ENCODE peak calls at places on chromosomes 3 and 15, in four cellular contexts. M is HepG2, I is K562, F is GM12878. O is an unnamed sample.

GRCh38 chr15:31869640-31870335 is 160.5 kb upstream of the CHRNA7 start:
- DNase-seq in M (no peak), F (no peak), I (no peak), O (no peak)

GRCh38 chr3:147702499-147702898 is 293.3 kb downstream of the ZIC1 start:
- DNase-seq in M (no peak), F (no peak), I (no peak), O (no peak)

GRCh38 chr3:65660000-65660598 is 378.6 kb downstream of the MAGI1 start:
- DNase-seq in M (peak), I (no peak), F (no peak), O (no peak)

GRCh38 chr3:106184540-106185457 is 316.0 kb upstream of the CBLB start:
- DNase-seq in F (peak), M (no peak), I (no peak), O (no peak)

GRCh38 chr15:60673918-60674558 is 195.1 kb upstream of the ICE2 start:
- DNase-seq in F (no peak), M (peak), I (peak), O (peak)

GRCh38 chr15:38332711-38333110 is 80.1 kb downstream of the SPRED1 start:
- DNase-seq in M (no peak), I (no peak), F (no peak), O (no peak)

GRCh38 chr15:68389041-68389930 is 42.7 kb downstream of the ITGA11 start:
- DNase-seq in F (no peak), I (no peak), M (no peak), O (no peak)

GRCh38 chr3:156978471-156978961 is 152.4 kb downstream of the LEKR1 start:
- DNase-seq in M (no peak), I (no peak), F (peak), O (no peak)

GRCh38 chr3:12188328-12188648 is 29.6 kb upstream of the TIMP4 start:
- DNase-seq in F (no peak), M (no peak), I (no peak), O (no peak)

GRCh38 chr15:30992073-30992363 is 590 bp upstream of the MTMR10 start:
- DNase-seq in M (peak), I (no peak), F (no peak), O (no peak)

GRCh38 chr15:81400640-81401236 is 26.7 kb upstream of the TMC3 start:
- DNase-seq in F (peak), M (peak), I (peak), O (peak)

GRCh38 chr3:131789188-131789587 is 245.6 kb downstream of the CPNE4 start:
- DNase-seq in I (no peak), F (no peak), M (no peak), O (no peak)

GRCh38 chr3:131786386-131786785 is 248.4 kb downstream of the CPNE4 start:
- DNase-seq in M (no peak), I (no peak), F (no peak), O (no peak)
- TF ChIP-seq POLR2A in M (no peak), I (no peak), F (no peak), O (no peak)

GRCh38 chr15:41510728-41511127 is 2.9 kb downstream of the LTK start:
- DNase-seq in F (no peak), M (no peak), I (no peak), O (no peak)

GRCh38 chr15:41506796-41507341 is 6.8 kb downstream of the LTK start:
- DNase-seq in I (no peak), M (no peak), F (no peak), O (no peak)

GRCh38 chr15:41505776-41506175 is 7.9 kb downstream of the LTK start:
- DNase-seq in M (no peak), I (no peak), F (no peak), O (no peak)

GRCh38 chr15:41504751-41505492 is 8.7 kb downstream of the LTK start:
- DNase-seq in F (no peak), I (no peak), M (no peak), O (no peak)

GRCh38 chr15:41507820-41508290 is 5.8 kb downstream of the LTK start:
- DNase-seq in M (no peak), F (no peak), I (no peak), O (no peak)
- TF ChIP-seq MYC in M (no peak), F (no peak), I (no peak), O (no peak)

DNA sequence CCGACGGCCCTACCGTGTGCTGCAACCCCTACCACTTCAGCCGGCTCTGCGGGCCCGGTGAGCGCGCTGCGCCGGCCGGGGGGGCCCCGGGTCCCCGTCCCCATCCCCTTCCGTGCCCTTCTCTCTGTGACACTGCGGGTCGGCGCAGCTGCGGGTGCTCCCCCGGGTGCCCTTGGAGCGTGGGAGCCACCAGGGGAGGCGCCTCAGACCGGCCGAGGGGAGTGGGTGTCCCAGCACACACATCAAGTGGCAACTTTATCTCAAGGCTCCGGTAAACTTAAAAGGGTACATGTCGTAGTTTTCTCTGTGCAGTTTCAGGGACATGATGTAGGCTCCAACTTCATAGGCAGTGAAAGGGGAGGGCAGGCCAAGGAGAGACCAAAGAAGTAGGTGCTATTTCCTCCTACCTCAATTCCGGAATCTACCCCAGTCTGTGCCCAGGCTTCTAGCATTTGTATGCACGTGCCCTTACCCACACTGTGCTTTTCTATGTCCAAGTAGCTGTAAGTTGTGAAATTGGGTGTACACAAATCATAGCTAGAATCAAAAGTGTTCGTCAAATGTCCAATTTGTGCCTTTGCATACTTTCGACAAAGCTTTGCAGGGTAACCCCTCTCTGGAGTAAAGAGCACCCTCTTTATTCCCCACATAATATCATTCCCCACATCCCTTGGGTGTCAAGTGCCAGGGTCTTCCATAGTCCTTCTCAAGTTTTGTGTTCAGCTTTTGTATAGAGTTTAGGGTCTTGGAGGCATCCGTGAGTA is 2.2 kb downstream of the SMAD6 start:
- DNase-seq in F (no peak), I (no peak), M (no peak), O (no peak)
- TF ChIP-seq EZH2 in F (no peak), I (no peak), M (no peak), O (no peak)

GRCh38 chr3:196502775-196503181 is 790 bp downstream of the RNF168 start:
- DNase-seq in M (peak), I (peak), F (no peak), O (peak)
- TF ChIP-seq POLR2A in M (no peak), I (no peak), F (no peak), O (no peak)

DNA sequence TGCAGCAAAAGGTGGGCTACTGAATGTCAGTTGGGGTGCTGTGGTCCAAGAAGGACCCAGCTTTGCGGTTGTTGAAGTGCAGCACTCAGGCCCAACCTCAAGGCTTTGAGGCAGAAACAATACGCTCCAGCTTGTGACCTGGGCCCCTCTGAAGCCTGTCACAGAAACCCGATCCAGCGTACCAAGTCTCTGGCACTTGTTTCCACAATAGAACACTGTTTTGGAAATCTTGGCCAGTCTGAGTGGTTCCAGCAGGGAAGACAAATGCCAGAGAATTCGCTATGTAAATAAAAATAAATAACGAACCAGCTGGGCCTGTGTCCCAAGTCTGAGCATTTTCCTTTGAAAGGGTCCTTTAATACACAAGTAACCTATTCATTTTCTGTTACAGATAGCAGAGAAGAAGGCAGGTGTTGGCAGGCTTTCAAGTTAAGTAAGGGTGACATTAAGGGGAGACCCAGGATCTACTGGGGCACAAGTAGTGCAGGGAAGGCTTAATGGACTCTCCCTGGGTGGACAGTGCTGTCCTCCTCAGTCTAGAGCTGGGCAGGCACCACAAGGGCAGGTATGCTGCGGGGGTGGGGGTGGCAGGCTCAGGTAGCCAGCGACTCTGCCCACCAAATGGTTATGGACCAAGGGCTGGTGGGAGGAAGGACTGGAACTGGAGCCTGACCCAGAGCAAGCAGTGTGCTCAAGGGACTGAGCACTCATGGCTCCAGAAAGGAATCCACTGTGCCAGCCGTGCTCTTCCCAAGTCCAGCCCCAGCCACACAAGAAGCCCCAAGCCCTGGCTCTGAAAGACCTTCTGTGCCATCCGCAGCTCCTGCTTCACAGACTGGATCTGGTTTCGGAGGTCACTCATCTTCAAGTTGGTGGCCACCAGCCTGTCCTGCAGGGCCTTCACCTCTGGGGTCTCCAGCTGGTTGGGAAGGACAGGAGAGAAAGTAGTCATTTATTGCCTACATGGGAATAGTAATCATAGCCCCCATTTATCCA is 26.3 kb downstream of the CCDC13 start:
- DNase-seq in F (no peak), M (peak), I (no peak), O (no peak)
- TF ChIP-seq MYC in F (no peak), M (no peak), I (no peak), O (no peak)

DNA sequence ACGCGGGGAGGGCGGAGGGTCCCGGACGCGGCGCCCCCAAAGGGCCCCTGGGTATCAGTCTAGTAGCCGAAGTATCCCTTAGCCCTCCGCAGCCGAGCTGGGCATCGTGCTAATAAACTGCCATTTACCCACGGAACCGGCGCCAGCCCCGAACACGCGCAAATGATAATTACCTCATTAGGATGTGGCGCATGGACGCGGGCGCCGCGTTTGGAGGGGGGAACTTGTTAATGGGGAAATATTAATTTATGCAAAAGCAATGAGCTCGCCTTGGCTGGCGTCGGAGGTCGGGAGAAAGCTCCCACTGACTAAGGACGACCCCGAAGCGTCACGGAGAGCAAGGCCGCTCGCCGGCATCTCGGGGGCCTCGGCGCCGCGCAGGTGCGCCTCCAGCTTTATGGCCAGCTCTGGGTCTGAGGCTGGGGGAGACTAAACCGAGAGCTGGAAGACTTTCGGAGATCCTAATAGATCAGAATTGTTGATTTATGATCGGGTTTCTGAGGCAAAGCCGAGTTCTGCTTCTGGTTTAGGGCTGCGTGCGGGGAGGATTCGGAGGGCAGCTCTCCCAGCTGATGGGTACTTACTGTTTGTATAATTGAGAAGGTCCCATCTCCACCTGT is 474 bp upstream of the FEZF2 start:
- DNase-seq in I (no peak), F (no peak), M (no peak), O (no peak)
- TF ChIP-seq EZH2 in I (no peak), F (no peak), M (no peak), O (peak)

GRCh38 chr3:110598847-110599490 is 472.6 kb upstream of the NECTIN3 start:
- DNase-seq in M (no peak), I (no peak), F (no peak), O (no peak)

GRCh38 chr3:110589381-110589780 is 482.2 kb upstream of the NECTIN3 start:
- DNase-seq in F (no peak), I (no peak), M (no peak), O (no peak)

GRCh38 chr3:110593749-110594148 is 477.9 kb upstream of the NECTIN3 start:
- DNase-seq in I (no peak), M (no peak), F (no peak), O (no peak)
- TF ChIP-seq POLR2A in I (no peak), M (no peak), F (no peak), O (no peak)

GRCh38 chr3:43522702-43523362 is 99.0 kb downstream of the ANO10 start:
- DNase-seq in I (peak), M (peak), F (no peak), O (no peak)
- TF ChIP-seq MYC in I (no peak), M (no peak), F (no peak), O (no peak)

DNA sequence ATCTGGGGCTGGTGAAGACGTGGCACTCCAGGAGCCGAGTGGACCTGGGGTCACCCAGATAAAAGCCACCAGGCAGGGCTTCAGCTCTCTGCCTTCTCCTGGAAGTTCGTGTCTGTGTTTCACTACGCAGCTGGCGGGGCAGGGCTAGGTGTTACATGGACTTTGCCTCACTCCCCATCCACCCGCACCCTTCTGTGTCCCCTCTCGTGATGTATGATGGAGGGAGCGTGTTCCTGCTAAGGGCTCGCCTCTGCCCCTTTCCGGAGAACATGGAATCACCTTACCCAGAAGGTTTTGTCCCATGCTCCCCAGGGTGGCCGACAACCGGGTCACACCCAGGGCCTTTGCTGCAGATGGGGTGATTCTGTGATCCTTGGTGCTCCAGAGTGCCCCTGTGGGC is 96.2 kb downstream of the GABRG3 start:
- DNase-seq in I (no peak), M (no peak), F (no peak), O (no peak)
- TF ChIP-seq EZH2 in I (no peak), M (no peak), F (no peak), O (no peak)